ENCODE peak calls at places on chromosomes 13 and 19, in six cellular contexts. B is CD4-positive, alpha-beta memory T cell; C is HepG2; Q is upper lobe of left lung; F is ovary; T is Panc1. G is an unnamed sample. For H3K9me3 and H3K36me3, the result is how much of the 10 kb centered on the place peaks cover.

GRCh38 chr19:33219261-33219812 is 6.3 kb downstream of the SLC7A10 start:
- DNase-seq in B (no peak), C (no peak), Q (no peak), F (no peak), T (no peak), G (no peak)

GRCh38 chr13:95530178-95530577 is 22.3 kb upstream of the CLDN10 start:
- DNase-seq in B (no peak), C (peak), Q (no peak), F (no peak), T (no peak), G (no peak)

GRCh38 chr19:16066611-16067104 is 9.6 kb upstream of the TPM4 start:
- DNase-seq in B (peak), C (peak), Q (no peak), F (no peak), T (no peak), G (peak)

GRCh38 chr19:53606031-53606430 is 25.8 kb upstream of the DPRX start:
- DNase-seq in B (no peak), C (no peak), Q (peak), F (no peak), T (no peak), G (no peak)

GRCh38 chr13:49351871-49352270 is 92.0 kb downstream of the CAB39L start:
- DNase-seq in B (no peak), C (no peak), Q (no peak), F (no peak), T (no peak), G (no peak)

GRCh38 chr13:37127706-37128241 is 22.3 kb upstream of the CSNK1A1L start:
- DNase-seq in B (no peak), C (no peak), Q (no peak), F (no peak), T (no peak), G (no peak)

GRCh38 chr13:112968380-112968909 is 569 bp upstream of the MCF2L start:
- DNase-seq in B (peak), C (no peak), Q (peak), F (peak), T (no peak), G (peak)

GRCh38 chr19:27736225-27736624 is 1476.7 kb downstream of the UQCRFS1 start:
- DNase-seq in B (no peak), C (no peak), Q (no peak), F (no peak), T (no peak), G (no peak)

GRCh38 chr13:91546865-91547264 is 148.4 kb downstream of the GPC5 start:
- DNase-seq in B (no peak), C (no peak), Q (no peak), F (no peak), T (no peak), G (no peak)

GRCh38 chr19:32387701-32388392 is 17.7 kb upstream of the DPY19L3 start:
- DNase-seq in B (no peak), C (no peak), Q (no peak), F (no peak), T (no peak), G (peak)

GRCh38 chr19:39236527-39236926 is 8.3 kb downstream of the IFNL3 start:
- DNase-seq in B (no peak), C (no peak), Q (peak), F (no peak), T (no peak), G (peak)

GRCh38 chr19:50512112-50512998 is 1.4 kb downstream of the ASPDH start:
- DNase-seq in B (peak), C (no peak), Q (peak), F (peak), T (no peak), G (no peak)

GRCh38 chr13:110015253-110015652 is 228.9 kb upstream of the IRS2 start:
- DNase-seq in B (no peak), C (no peak), Q (no peak), F (no peak), T (no peak), G (no peak)

GRCh38 chr13:22505489-22505888 is 675.3 kb upstream of the SGCG start:
- DNase-seq in B (no peak), C (no peak), Q (no peak), F (no peak), T (no peak), G (no peak)

GRCh38 chr13:36124236-36124822 is 6.9 kb downstream of the DCLK1 start:
- DNase-seq in B (no peak), C (no peak), Q (no peak), F (peak), T (no peak), G (no peak)

GRCh38 chr13:28129911-28130693 is 8.2 kb upstream of the PAN3 start:
- DNase-seq in B (no peak), C (no peak), Q (no peak), F (no peak), T (no peak), G (no peak)

GRCh38 chr13:40503966-40504591 is 162.4 kb downstream of the FOXO1 start:
- DNase-seq in B (no peak), C (peak), Q (no peak), F (no peak), T (no peak), G (peak)

GRCh38 chr19:21432590-21432989 is 35.7 kb downstream of the ZNF493 start:
- DNase-seq in B (no peak), C (no peak), Q (no peak), F (no peak), T (no peak), G (no peak)
- H3K9me3 ChIP-seq in B (under half), C (half or more), Q (under half), F (under half), T (under half), G (under half)

DNA sequence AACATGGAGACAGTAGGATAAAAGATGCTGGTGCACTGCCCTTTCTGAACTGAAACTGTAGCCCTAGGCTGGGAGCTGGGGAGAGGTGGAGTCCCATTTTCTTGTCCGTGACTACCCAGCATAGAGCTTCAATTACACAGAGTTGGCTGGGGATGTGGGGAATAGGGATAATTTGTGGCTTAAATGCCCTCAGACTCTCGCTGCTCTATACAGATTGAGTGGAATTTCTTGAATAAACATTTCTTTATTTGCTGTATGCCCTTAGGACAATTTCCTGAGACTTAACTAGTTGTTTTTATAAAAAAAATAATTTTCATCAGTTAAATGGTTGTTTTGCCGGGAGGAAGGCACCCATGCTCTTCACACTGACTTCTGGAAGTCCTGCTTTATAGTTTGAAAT is 7.2 kb downstream of the IGFL2 start:
- DNase-seq in B (no peak), C (no peak), Q (no peak), F (no peak), T (no peak), G (no peak)
- H3K36me3 ChIP-seq in B (under half), C (under half), Q (under half), F (under half), T (under half), G (under half)

GRCh38 chr19:36837525-36837901 is 674 bp downstream of the ZNF790 start:
- DNase-seq in B (no peak), C (peak), Q (no peak), F (no peak), T (no peak), G (no peak)
- H3K9me3 ChIP-seq in B (under half), C (under half), Q (half or more), F (under half), T (under half), G (under half)

GRCh38 chr19:2805991-2806649 is 13.5 kb upstream of the ZNF554 start:
- DNase-seq in B (peak), C (no peak), Q (no peak), F (no peak), T (no peak), G (no peak)

GRCh38 chr19:2802826-2803225 is 16.8 kb upstream of the ZNF554 start:
- DNase-seq in B (no peak), C (no peak), Q (no peak), F (no peak), T (no peak), G (no peak)

GRCh38 chr19:2804156-2805004 is 15.3 kb upstream of the ZNF554 start:
- DNase-seq in B (peak), C (no peak), Q (peak), F (no peak), T (no peak), G (no peak)

GRCh38 chr19:2805261-2805900 is 14.3 kb upstream of the ZNF554 start:
- DNase-seq in B (peak), C (no peak), Q (peak), F (no peak), T (no peak), G (no peak)

GRCh38 chr19:2803486-2804155 is 16.0 kb upstream of the ZNF554 start:
- DNase-seq in B (no peak), C (no peak), Q (no peak), F (no peak), T (no peak), G (no peak)
- H3K36me3 ChIP-seq in B (under half), C (half or more), Q (under half), F (under half), T (under half), G (under half)

GRCh38 chr19:3100331-3100730 is 6.2 kb downstream of the GNA11 start:
- DNase-seq in B (no peak), C (no peak), Q (peak), F (no peak), T (no peak), G (no peak)
- H3K9me3 ChIP-seq in B (under half), C (under half), Q (under half), F (under half), T (under half), G (under half)

DNA sequence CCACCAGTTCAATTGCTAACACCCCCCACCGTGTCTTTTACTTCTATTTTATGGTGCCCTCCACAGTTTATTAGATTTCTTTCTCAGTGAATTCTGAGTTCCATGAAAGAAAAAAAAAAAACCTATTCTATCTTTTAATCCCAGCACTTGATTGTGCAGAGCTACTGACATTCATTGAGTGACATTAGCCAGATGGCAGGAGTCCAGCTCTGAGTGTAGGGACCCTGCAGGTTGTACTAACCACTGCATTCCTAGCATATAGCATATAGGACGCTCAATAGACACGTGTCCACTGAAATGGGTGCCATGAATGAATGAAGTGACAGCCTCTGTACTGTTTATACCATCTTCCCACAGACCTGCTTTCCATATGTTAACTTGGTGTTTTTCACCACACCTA is 206.3 kb downstream of the RAP2A start:
- DNase-seq in B (no peak), C (no peak), Q (no peak), F (no peak), T (no peak), G (no peak)
- H3K36me3 ChIP-seq in B (under half), C (under half), Q (under half), F (under half), T (under half), G (under half)

DNA sequence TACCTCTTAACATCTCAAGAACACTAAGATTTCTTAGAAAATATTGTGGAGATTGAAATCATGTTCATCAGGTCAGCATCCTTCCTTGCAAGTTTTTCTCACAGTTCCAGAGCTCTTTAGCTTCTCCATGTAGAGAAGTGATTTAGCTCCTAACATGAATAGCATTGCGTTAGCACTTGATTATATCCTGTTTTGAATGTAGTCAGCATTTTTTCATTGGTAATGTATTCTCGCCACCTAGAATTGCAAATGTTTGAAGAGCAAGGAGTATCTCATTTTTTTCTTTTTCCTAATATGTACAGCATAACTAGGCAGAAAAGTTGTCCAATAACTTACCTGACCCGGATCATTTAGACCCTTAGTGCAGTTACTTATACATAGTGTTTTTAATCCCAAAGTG is 6.6 kb downstream of the ZNF470 start:
- DNase-seq in B (no peak), C (no peak), Q (no peak), F (no peak), T (no peak), G (no peak)
- H3K9me3 ChIP-seq in B (half or more), C (half or more), Q (half or more), F (half or more), T (half or more), G (under half)

DNA sequence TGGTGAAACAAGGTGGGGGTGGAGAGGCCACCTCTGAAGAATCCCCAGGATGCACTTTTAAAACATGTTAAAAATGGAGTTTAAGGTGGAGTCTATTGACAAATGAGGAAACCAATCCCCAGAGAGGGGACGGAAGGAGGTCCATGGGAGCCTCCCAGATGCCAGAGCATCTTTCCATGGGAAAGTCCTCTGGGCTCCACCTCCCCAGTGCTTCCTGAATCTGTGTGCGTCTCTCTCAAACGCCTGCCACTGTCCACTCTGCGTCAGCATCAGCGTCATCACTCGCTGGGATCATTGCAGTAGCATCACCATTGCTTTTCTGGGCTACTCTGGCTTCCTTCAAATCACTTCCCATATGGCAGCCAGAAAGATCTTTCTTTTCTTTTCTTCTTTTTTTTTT is 6.2 kb downstream of the GPR4 start:
- DNase-seq in B (no peak), C (no peak), Q (no peak), F (no peak), T (no peak), G (no peak)
- H3K36me3 ChIP-seq in B (under half), C (under half), Q (under half), F (under half), T (under half), G (under half)

DNA sequence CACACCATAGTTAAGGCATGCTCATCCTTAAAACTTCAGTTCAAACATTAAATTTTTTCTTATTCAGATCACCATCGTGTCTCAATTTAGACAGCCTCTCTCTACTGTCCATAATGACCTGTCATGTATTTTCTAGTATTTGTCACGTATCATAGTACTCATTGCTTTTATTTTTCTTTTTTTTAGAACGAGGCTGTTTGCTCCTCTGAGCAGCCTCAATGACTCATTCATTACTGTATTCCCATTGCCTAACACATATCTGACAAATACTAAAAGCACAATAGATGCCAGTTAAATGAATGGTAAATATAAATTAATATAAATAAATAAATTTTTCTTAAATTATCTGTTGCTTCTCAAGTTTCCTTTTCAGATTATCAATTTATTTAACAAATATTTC is 245.5 kb downstream of the TUBA3C start:
- DNase-seq in B (no peak), C (no peak), Q (no peak), F (no peak), T (no peak), G (no peak)
- H3K9me3 ChIP-seq in B (under half), C (under half), Q (under half), F (under half), T (under half), G (under half)

GRCh38 chr19:2793126-2793525 is 7.8 kb downstream of the THOP1 start:
- DNase-seq in B (no peak), C (no peak), Q (no peak), F (no peak), T (no peak), G (no peak)
- H3K36me3 ChIP-seq in B (under half), C (half or more), Q (under half), F (under half), T (under half), G (under half)